ENCODE peak calls at places on chromosomes 12 and 14, in four cellular contexts. P is lung, M is DND-41, G is substantia nigra. R is an unnamed sample.

GRCh38 chr12:30880061-30880460 is 46.5 kb upstream of the TSPAN11 start:
- DNase-seq in P (no peak), M (no peak), G (no peak), R (no peak)

GRCh38 chr12:101563197-101563596 is 31.6 kb upstream of the MYBPC1 start:
- DNase-seq in P (no peak), M (no peak), G (no peak), R (no peak)

GRCh38 chr14:39469094-39469710 is 37.0 kb upstream of the FBXO33 start:
- DNase-seq in P (no peak), M (peak), G (no peak), R (no peak)

GRCh38 chr12:27667540-27667939 is 28.7 kb upstream of the REP15 start:
- DNase-seq in P (no peak), M (no peak), G (no peak), R (peak)

GRCh38 chr12:71900091-71900490 is 38.6 kb upstream of the TPH2 start:
- DNase-seq in P (no peak), M (no peak), G (no peak), R (no peak)

GRCh38 chr14:49586673-49587460 is 687 bp upstream of the RPS29 start:
- DNase-seq in P (no peak), M (peak), G (no peak), R (no peak)

GRCh38 chr14:104249092-104249491 is 110.7 kb downstream of the KIF26A start:
- DNase-seq in P (no peak), M (no peak), G (no peak), R (no peak)

GRCh38 chr12:100593490-100593889 is 20.0 kb downstream of the GAS2L3 start:
- DNase-seq in P (no peak), M (no peak), G (no peak), R (no peak)

GRCh38 chr12:57085999-57086950 is 2.6 kb upstream of the NAB2 start:
- DNase-seq in P (no peak), M (peak), G (no peak), R (no peak)

GRCh38 chr12:11862794-11863193 is 207.9 kb upstream of the BCL2L14 start:
- DNase-seq in P (no peak), M (no peak), G (no peak), R (no peak)
- H3K27ac ChIP-seq in P (peak), M (peak), G (no peak), R (peak)

GRCh38 chr14:77243853-77244252 is 27.2 kb downstream of the NGB start:
- DNase-seq in P (no peak), M (no peak), G (no peak), R (no peak)
- H3K27ac ChIP-seq in P (no peak), M (no peak), G (no peak), R (no peak)

GRCh38 chr14:32224731-32225377 is 21.8 kb upstream of the RNU6-8 start:
- DNase-seq in P (no peak), M (peak), G (no peak), R (no peak)

GRCh38 chr14:32230695-32231280 is 27.7 kb upstream of the RNU6-8 start:
- DNase-seq in P (no peak), M (no peak), G (no peak), R (no peak)

GRCh38 chr14:32230181-32230580 is 27.1 kb upstream of the RNU6-8 start:
- DNase-seq in P (no peak), M (no peak), G (no peak), R (no peak)

GRCh38 chr14:32225378-32225920 is 22.4 kb upstream of the RNU6-8 start:
- DNase-seq in P (no peak), M (no peak), G (no peak), R (no peak)

DNA sequence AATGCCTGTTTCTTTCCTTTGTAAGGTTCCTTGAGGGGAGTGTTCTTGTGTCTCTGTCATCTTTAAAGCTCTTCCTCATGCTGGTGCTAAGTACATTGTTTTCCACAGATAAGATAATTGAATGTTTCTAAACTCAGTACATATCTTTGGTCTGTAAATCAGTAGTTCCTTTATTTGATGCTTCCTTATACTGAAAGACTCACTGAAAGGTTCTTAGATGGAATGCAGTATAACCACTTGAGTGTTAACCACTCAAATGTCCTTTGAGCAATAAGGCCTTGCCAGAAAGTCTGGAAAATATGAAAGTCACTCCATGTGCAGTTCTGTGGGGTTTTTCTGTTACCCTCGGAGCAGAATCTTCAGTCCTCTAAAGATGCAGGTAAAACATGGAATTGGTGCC is 23.0 kb upstream of the RNU6-8 start:
- DNase-seq in P (no peak), M (no peak), G (no peak), R (no peak)
- H3K27ac ChIP-seq in P (peak), M (no peak), G (no peak), R (no peak)

GRCh38 chr14:36676236-36676635 is 14.6 kb downstream of the PAX9 start:
- DNase-seq in P (no peak), M (no peak), G (no peak), R (no peak)

GRCh38 chr14:36671149-36671548 is 9.5 kb downstream of the PAX9 start:
- DNase-seq in P (no peak), M (no peak), G (no peak), R (no peak)

GRCh38 chr14:36667679-36668078 is 6.0 kb downstream of the PAX9 start:
- DNase-seq in P (no peak), M (no peak), G (no peak), R (no peak)

GRCh38 chr14:36675581-36675980 is 13.9 kb downstream of the PAX9 start:
- DNase-seq in P (no peak), M (no peak), G (no peak), R (no peak)

DNA sequence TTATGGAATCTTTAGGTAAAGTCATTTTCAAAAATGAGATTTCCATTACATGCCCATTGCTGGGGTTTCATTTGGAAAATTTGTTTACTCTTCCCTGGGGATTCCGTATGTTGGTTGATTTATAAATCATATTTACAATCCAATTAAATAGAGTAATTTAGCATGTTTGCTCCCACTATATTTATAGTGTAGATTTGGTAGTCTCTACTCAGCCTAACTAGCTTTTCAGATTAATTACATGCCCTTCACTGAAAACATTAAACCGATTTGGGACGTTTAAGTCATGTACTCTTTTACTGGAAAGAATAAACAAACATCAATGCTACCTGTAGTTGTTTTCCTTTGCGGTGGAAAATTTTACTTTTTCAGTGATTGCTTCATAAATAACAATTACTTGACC is 10.4 kb downstream of the PAX9 start:
- DNase-seq in P (no peak), M (no peak), G (no peak), R (no peak)
- H3K27ac ChIP-seq in P (no peak), M (no peak), G (no peak), R (no peak)

GRCh38 chr12:67358686-67359374 is 89.7 kb downstream of the CAND1 start:
- DNase-seq in P (no peak), M (peak), G (no peak), R (no peak)
- H3K27ac ChIP-seq in P (no peak), M (peak), G (no peak), R (no peak)

R was measured in thoracic aorta.